ENCODE peak calls at places on chromosome 3, in four cellular contexts. L is AG04450, N is left ventricle myocardium inferior, X is dorsolateral prefrontal cortex. M is an unnamed sample.

GRCh38 chr3:55476515-55476914 is 10.6 kb downstream of the WNT5A start:
- DNase-seq in X (no peak), N (no peak), L (no peak), M (no peak)

GRCh38 chr3:35663471-35663870 is 24.1 kb downstream of the ARPP21 start:
- DNase-seq in N (peak), X (no peak), L (no peak), M (no peak)

GRCh38 chr3:127478922-127479321 is 111.6 kb downstream of the TPRA1 start:
- DNase-seq in X (no peak), L (no peak), N (no peak), M (no peak)

GRCh38 chr3:118488751-118489150 is 545.9 kb downstream of the IGSF11 start:
- DNase-seq in N (no peak), L (no peak), X (no peak), M (no peak)

GRCh38 chr3:16595778-16596177 is 9.4 kb downstream of the DAZL start:
- DNase-seq in L (no peak), X (no peak), N (no peak), M (no peak)

GRCh38 chr3:119098620-119099222 is 47.2 kb upstream of the TEX55 start:
- DNase-seq in L (peak), X (no peak), N (no peak), M (no peak)

GRCh38 chr3:194540268-194540937 is 53.6 kb upstream of the ATP13A3 start:
- DNase-seq in N (peak), X (no peak), L (no peak), M (no peak)

GRCh38 chr3:34882764-34883163 is 756.6 kb upstream of the ARPP21 start:
- DNase-seq in N (no peak), L (no peak), X (no peak), M (no peak)

GRCh38 chr3:96813820-96814580 is 394 bp upstream of the EPHA6 start:
- DNase-seq in L (no peak), N (peak), X (peak), M (peak)

GRCh38 chr3:149015383-149015782 is 24.0 kb downstream of the GYG1 start:
- DNase-seq in L (no peak), N (no peak), X (no peak), M (no peak)

GRCh38 chr3:141875893-141876380 is 506 bp upstream of the ATP1B3 start:
- DNase-seq in N (peak), X (peak), L (no peak), M (peak)

GRCh38 chr3:46733026-46733800 is 15.5 kb upstream of the PRSS50 start:
- DNase-seq in L (no peak), N (no peak), X (no peak), M (no peak)
- TF ChIP-seq CTCF in L (no peak), N (no peak), X (no peak), M (no peak)

DNA sequence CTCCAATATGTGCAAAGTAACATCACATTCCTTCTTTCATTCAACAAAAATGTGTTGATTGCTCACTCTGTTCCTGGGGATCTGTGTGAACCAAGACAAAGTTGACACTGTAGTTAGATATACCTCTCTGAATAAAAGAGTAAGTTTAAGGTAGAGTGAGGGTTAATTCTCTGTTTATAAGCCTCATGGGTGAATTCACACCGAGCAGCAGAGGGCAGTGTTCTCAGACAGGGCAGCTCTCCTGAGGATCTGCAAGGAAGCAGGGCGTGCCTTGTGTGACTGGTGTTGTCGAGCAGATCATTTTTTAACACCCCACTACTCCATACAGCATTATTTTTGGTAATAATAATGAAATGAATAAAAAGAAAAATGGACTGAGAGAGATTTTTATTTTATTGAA is 34.4 kb downstream of the PAQR9 start:
- DNase-seq in N (peak), X (no peak), L (no peak), M (no peak)
- TF ChIP-seq CTCF in N (peak), X (no peak), L (peak), M (peak)

GRCh38 chr3:121493431-121493830 is 52.4 kb downstream of the POLQ start:
- DNase-seq in L (no peak), N (no peak), X (no peak), M (no peak)
- TF ChIP-seq CTCF in L (peak), N (no peak), X (no peak), M (no peak)

DNA sequence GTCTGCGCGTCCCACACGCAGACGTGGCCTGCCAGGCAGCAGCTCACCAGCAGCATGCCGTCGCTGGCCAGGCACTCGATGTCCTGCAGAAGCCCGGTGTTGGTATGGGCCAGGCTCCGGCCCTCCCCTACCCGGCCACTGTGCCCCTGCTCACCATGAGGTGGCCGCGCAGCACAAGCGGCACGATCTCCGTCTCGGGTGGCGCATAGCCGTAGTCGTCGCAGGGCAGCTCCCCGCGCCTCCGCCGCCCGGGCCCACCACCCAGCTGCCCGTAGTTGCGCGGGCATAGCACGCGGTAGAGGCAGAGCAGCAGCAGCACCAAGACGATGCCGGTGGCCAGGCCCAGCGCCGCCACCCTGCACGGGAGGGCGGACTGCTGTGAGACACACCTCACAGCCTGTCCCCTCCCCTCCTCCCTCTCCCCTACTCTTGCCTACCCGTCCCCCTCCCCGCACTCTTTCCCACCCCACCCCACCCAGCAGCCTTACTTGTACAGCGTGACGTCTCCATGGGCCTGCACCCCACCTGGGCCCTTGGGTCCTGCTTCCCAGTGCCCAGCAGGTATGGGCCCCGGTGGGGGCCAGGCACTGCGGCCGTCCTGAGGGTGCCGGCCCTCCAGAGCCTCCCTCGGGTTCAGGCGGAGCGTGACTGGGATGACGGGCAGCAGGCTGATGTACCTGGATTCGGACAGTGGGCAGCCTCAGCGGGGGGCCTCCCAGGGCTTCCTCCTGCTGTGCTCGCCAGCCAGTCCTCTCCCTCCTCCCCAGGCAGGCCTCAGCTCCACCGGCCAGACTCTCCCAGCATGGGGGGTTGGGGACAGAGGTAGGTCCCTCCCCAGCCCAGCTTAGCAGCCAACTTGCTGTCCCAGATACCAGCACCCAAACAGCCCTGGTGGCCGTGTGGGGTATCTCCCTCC is 37.6 kb downstream of the PTPN23 start:
- DNase-seq in X (no peak), L (no peak), N (no peak), M (no peak)
- TF ChIP-seq CTCF in X (no peak), L (peak), N (no peak), M (peak)

GRCh38 chr3:53056442-53056841 is 10.6 kb upstream of the SFMBT1 start:
- DNase-seq in N (no peak), L (no peak), X (no peak), M (no peak)
- TF ChIP-seq CTCF in N (peak), L (peak), X (no peak), M (peak)

GRCh38 chr3:177640319-177640997 is 443.2 kb upstream of the TBL1XR1 start:
- DNase-seq in L (no peak), X (no peak), N (no peak), M (no peak)
- TF ChIP-seq CTCF in L (no peak), X (no peak), N (no peak), M (no peak)

DNA sequence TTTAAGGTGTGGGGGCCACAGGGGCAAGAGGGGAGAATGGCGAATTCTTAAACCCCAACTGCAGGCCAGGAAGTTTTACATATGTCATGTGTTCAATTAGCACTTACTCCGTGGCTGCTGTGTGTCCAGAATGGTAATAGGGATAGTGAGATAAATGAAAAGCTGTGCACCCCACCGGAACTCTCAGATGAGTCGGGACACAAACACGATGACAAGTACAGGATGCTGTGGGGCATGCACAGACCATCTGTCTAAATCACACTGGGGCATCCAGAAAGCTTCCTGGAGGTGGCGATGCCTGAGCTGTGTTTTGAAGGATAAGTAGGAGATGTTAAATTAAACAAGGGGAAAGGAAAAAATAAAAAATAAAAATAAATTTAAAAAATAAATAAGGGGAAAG is 18.3 kb upstream of the TMEM158 start:
- DNase-seq in X (no peak), N (no peak), L (no peak), M (no peak)
- TF ChIP-seq CTCF in X (no peak), N (no peak), L (no peak), M (no peak)

GRCh38 chr3:36960502-36960901 is 15.6 kb upstream of the TRANK1 start:
- DNase-seq in X (no peak), L (no peak), N (no peak), M (no peak)
- TF ChIP-seq CTCF in X (no peak), L (no peak), N (peak), M (no peak)

DNA sequence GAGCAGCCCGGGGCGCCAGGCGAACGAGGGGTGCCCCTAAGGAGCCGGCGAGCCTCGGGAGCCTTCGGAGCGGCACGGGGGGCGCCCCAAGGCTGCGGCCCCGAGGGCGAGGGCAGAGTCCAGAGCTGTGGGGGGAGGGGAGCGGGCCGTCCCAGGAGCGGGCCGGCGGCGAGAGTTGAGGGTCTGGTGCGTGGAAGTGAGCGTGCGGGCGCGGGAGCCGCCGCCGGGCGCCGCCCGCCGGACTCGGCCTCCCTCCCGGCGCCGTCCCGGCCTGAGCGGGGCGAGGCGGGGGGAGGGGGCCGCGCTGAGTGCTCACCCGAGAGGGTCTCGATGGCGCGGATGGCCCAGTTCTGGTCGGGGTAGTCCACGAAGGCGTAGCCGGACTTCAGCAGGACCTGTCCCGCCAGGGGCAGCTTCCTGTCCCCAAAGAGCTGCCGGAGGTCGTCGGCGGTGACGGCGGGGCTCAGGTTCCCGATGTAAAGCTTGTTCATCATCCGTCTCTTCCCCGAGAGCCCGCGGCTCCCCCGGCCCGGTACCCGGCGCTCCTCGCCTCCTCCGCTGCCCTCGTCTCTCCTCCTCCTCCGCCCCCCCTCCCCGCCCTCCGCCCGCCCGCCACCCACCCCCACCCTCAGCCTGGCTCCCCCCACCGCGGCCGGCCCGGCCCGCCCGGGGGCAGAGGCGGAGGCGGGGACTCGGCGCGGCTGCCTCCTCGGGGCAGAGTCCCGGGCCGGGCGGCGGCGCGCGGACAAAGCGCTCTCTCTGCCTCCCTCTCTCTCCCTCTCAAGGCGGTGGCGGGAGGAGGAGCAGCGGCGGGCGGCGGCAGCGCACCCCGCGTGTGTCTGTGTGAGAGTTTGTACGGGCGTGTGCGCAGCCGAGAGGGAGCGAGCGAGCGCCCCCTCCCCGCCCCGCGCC is at the start of gene IGF2BP2:
- DNase-seq in N (peak), L (peak), X (peak), M (peak)
- TF ChIP-seq CTCF in N (peak), L (no peak), X (no peak), M (peak)

GRCh38 chr3:7075901-7076300 is 215.0 kb downstream of the GRM7 start:
- DNase-seq in N (no peak), X (no peak), L (no peak), M (no peak)
- TF ChIP-seq CTCF in N (no peak), X (no peak), L (no peak), M (peak)

M was measured in progenitor cell of endocrine pancreas.